ENCODE peak calls at places on chromosomes 3 and 15, in seven cellular contexts. V is SJSA1, I is mammary epithelial cell, N is RWPE1, A is lung, W is lower lobe of right lung, Q is astrocyte. U is an unnamed sample.

GRCh38 chr15:66939016-66939415 is 126.4 kb upstream of the SMAD3 start:
- DNase-seq in W (no peak), Q (no peak), V (no peak), I (no peak), N (no peak), A (no peak), U (no peak)

GRCh38 chr3:46068526-46068925 is 41.2 kb upstream of the XCR1 start:
- DNase-seq in N (no peak), Q (no peak), V (no peak), I (no peak), A (no peak), W (no peak), U (no peak)

GRCh38 chr3:130997291-130997690 is 29.3 kb downstream of the ASTE1 start:
- DNase-seq in A (no peak), N (no peak), I (no peak), W (no peak), Q (no peak), V (no peak), U (no peak)

GRCh38 chr15:74382004-74382816 is 14.8 kb upstream of the CYP11A1 start:
- DNase-seq in I (peak), W (peak), Q (no peak), V (peak), N (peak), A (peak), U (peak)

GRCh38 chr3:47035645-47036044 is 56.2 kb downstream of the NBEAL2 start:
- DNase-seq in V (no peak), N (no peak), I (no peak), Q (no peak), W (no peak), A (no peak), U (no peak)

GRCh38 chr3:38648024-38648658 is 1.3 kb downstream of the SCN5A start:
- DNase-seq in I (no peak), N (no peak), V (no peak), W (no peak), Q (no peak), A (no peak), U (no peak)

GRCh38 chr3:8453153-8453552 is 48.5 kb upstream of the LMCD1 start:
- DNase-seq in I (no peak), A (no peak), Q (no peak), W (no peak), N (no peak), V (no peak), U (no peak)

GRCh38 chr15:67026171-67026967 is 39.0 kb upstream of the SMAD3 start:
- DNase-seq in A (no peak), V (no peak), W (no peak), I (no peak), N (no peak), Q (no peak), U (no peak)

GRCh38 chr3:112477891-112478290 is 21.4 kb downstream of the BTLA start:
- DNase-seq in N (no peak), V (no peak), Q (no peak), W (no peak), I (no peak), A (no peak), U (no peak)

GRCh38 chr15:80461370-80462060 is 57.3 kb downstream of the ARNT2 start:
- DNase-seq in Q (no peak), N (no peak), I (no peak), A (no peak), W (no peak), V (peak), U (no peak)

GRCh38 chr3:183254816-183255730 is 2.0 kb downstream of the B3GNT5 start:
- DNase-seq in I (peak), N (peak), W (no peak), Q (peak), A (no peak), V (no peak), U (no peak)

GRCh38 chr3:122688996-122689395 is 8.4 kb downstream of the PARP14 start:
- DNase-seq in A (no peak), N (no peak), W (no peak), I (no peak), V (no peak), Q (no peak), U (peak)

GRCh38 chr15:90482124-90483011 is 47.4 kb upstream of the CRTC3 start:
- DNase-seq in W (no peak), A (no peak), V (peak), N (peak), I (no peak), Q (peak), U (no peak)

GRCh38 chr3:8500208-8500961 is 1.2 kb upstream of the LMCD1 start:
- DNase-seq in Q (peak), W (no peak), A (peak), V (peak), I (no peak), N (no peak), U (no peak)

GRCh38 chr15:57334257-57334656 is 42.0 kb upstream of the CGNL1 start:
- DNase-seq in I (peak), V (peak), A (peak), W (no peak), N (peak), Q (peak), U (no peak)

GRCh38 chr3:190575441-190576190 is 61.7 kb downstream of the IL1RAP start:
- DNase-seq in V (no peak), Q (no peak), A (no peak), I (no peak), N (no peak), W (no peak), U (no peak)

GRCh38 chr3:56806407-56806806 is 4.7 kb upstream of the ARHGEF3 start:
- DNase-seq in N (no peak), Q (no peak), I (no peak), A (no peak), W (no peak), V (no peak), U (no peak)

GRCh38 chr3:15633766-15634588 is 32.4 kb downstream of the BTD start:
- DNase-seq in W (no peak), N (no peak), A (no peak), V (no peak), I (peak), Q (peak), U (no peak)

GRCh38 chr3:50610992-50611463 is 546 bp downstream of the CISH start:
- DNase-seq in I (no peak), W (no peak), A (no peak), N (no peak), Q (no peak), V (no peak), U (no peak)

GRCh38 chr3:144677118-144677517 is 705.5 kb downstream of the DIPK2A start:
- DNase-seq in I (no peak), N (no peak), Q (peak), W (no peak), A (no peak), V (no peak), U (no peak)

GRCh38 chr3:58492385-58492970 is 582 bp downstream of the KCTD6 start:
- DNase-seq in V (peak), N (peak), Q (no peak), W (no peak), A (no peak), I (no peak), U (no peak)

GRCh38 chr3:149621218-149622005 is 36.4 kb downstream of the WWTR1 start:
- DNase-seq in N (no peak), A (no peak), I (peak), V (peak), Q (peak), W (no peak), U (peak)
- H3K27ac ChIP-seq in N (no peak), A (no peak), I (peak), V (peak), Q (peak), W (no peak), U (no peak)

GRCh38 chr3:24986635-24987034 is 441.4 kb upstream of the RARB start:
- DNase-seq in I (no peak), N (no peak), Q (no peak), V (no peak), A (no peak), W (no peak), U (no peak)

GRCh38 chr3:24985631-24986030 is 442.4 kb upstream of the RARB start:
- DNase-seq in V (no peak), W (no peak), I (no peak), Q (no peak), A (no peak), N (no peak), U (no peak)

GRCh38 chr3:24981309-24981708 is 446.8 kb upstream of the RARB start:
- DNase-seq in I (no peak), A (no peak), W (no peak), V (no peak), N (no peak), Q (no peak), U (no peak)

GRCh38 chr3:24981924-24982323 is 446.1 kb upstream of the RARB start:
- DNase-seq in Q (no peak), W (no peak), A (no peak), V (no peak), I (no peak), N (no peak), U (no peak)
- H3K27ac ChIP-seq in Q (no peak), W (no peak), A (no peak), V (no peak), I (no peak), N (no peak), U (no peak)

GRCh38 chr3:71005797-71006321 is 577.7 kb downstream of the FOXP1 start:
- DNase-seq in N (no peak), W (no peak), V (no peak), Q (no peak), A (no peak), I (no peak), U (no peak)

GRCh38 chr3:71002298-71002697 is 581.2 kb downstream of the FOXP1 start:
- DNase-seq in V (no peak), Q (no peak), N (no peak), I (no peak), A (no peak), W (no peak), U (no peak)

GRCh38 chr3:70999730-71000129 is 583.8 kb downstream of the FOXP1 start:
- DNase-seq in I (peak), A (no peak), Q (peak), W (no peak), N (peak), V (no peak), U (no peak)

GRCh38 chr3:71000483-71000882 is 583.0 kb downstream of the FOXP1 start:
- DNase-seq in Q (no peak), W (no peak), A (no peak), V (no peak), I (no peak), N (no peak), U (no peak)

GRCh38 chr3:71001303-71001702 is 582.2 kb downstream of the FOXP1 start:
- DNase-seq in W (no peak), I (no peak), Q (no peak), V (no peak), A (no peak), N (no peak), U (no peak)
- H3K27ac ChIP-seq in W (no peak), I (no peak), Q (no peak), V (no peak), A (no peak), N (no peak), U (no peak)

GRCh38 chr3:44359146-44359751 is 20.7 kb downstream of the TCAIM start:
- DNase-seq in Q (no peak), I (no peak), V (no peak), N (no peak), W (no peak), A (no peak), U (no peak)

GRCh38 chr3:44348993-44349392 is 10.4 kb downstream of the TCAIM start:
- DNase-seq in N (no peak), A (no peak), V (no peak), W (no peak), Q (no peak), I (no peak), U (no peak)

GRCh38 chr3:44355634-44356033 is 17.1 kb downstream of the TCAIM start:
- DNase-seq in I (peak), N (peak), V (no peak), W (no peak), A (no peak), Q (peak), U (peak)

GRCh38 chr3:44353355-44353924 is 14.9 kb downstream of the TCAIM start:
- DNase-seq in I (no peak), Q (no peak), W (no peak), A (no peak), V (no peak), N (no peak), U (no peak)
- H3K27ac ChIP-seq in I (no peak), Q (no peak), W (no peak), A (no peak), V (no peak), N (no peak), U (no peak)

DNA sequence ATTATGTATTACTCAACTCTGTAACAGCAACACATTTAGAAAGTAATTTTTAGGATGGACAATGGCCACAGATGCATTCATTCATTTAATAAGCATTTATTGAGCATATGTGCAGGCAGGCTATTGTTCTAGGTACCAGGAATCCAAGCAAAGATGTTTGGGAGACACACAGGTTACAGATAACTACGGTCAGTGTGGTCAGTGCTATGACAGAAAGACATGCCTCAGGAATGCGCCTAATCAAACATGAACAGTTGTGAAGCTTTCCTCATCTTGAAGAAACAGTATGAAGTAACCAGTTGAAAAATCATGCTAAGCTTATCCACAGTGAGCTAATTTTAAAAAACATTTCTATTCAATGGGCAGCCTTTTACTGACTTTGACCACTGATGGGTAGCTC is 155.4 kb upstream of the CCDC54 start:
- DNase-seq in A (no peak), Q (peak), V (peak), I (peak), W (no peak), N (no peak), U (no peak)
- H3K27ac ChIP-seq in A (no peak), Q (peak), V (peak), I (no peak), W (no peak), N (no peak), U (no peak)